ENCODE peak calls at places on chromosomes 4 and X, in five cellular contexts. Q, S, L, Z and E are unnamed samples.
A peak's percentile ranks its signal among the peaks of the same experiment; 100 is the strongest.

GRCh38 chr4:38711066-38711465 is 47.1 kb downstream of the KLF3 start:
- DNase-seq in S (no peak), L (no peak), Q (no peak), Z (no peak), E (no peak)

GRCh38 chrX:136121788-136122187 is 25.5 kb upstream of the FHL1 start:
- DNase-seq in S (no peak), L (no peak), Q (no peak), Z (no peak), E (no peak)

GRCh38 chrX:115560211-115560977 is 580 bp upstream of the PLS3 start:
- DNase-seq in S (no peak), Z (no peak), Q (no peak), L (no peak), E (no peak)

GRCh38 chrX:132483951-132484350 is 4.9 kb downstream of the MBNL3 start:
- DNase-seq in L (no peak), S (no peak), Q (no peak), Z (no peak), E (no peak)

GRCh38 chr4:138870739-138871633 is 144.6 kb upstream of the NOCT start:
- DNase-seq in L (peak; percentile 66), Q (peak; percentile 89), Z (peak; percentile 42), S (no peak), E (no peak)

GRCh38 chr4:80495847-80496246 is 160.3 kb downstream of the CFAP299 start:
- DNase-seq in L (no peak), Q (no peak), Z (no peak), S (no peak), E (no peak)

GRCh38 chr4:39062094-39062493 is at the start of gene KLHL5:
- DNase-seq in Q (peak; percentile 53), S (no peak), L (no peak), Z (no peak), E (no peak)

GRCh38 chr4:180636696-180637095 is 1606.5 kb upstream of the TENM3 start:
- DNase-seq in Q (no peak), Z (no peak), S (no peak), L (no peak), E (no peak)

GRCh38 chr4:88960576-88960975 is 96.4 kb downstream of the FAM13A start:
- DNase-seq in L (no peak), Q (no peak), S (no peak), Z (no peak), E (no peak)

GRCh38 chr4:119731778-119732177 is 103.2 kb upstream of the PDE5A start:
- DNase-seq in Q (no peak), L (no peak), S (no peak), Z (no peak), E (no peak)

GRCh38 chrX:105552395-105552794 is 269.9 kb upstream of the NRK start:
- DNase-seq in L (no peak), S (no peak), Z (no peak), Q (no peak), E (no peak)

GRCh38 chr4:71209161-71209560 is 129.7 kb upstream of the SLC4A4 start:
- DNase-seq in S (no peak), Q (no peak), L (no peak), Z (no peak), E (no peak)

GRCh38 chrX:136752796-136753195 is 27.9 kb downstream of the ARHGEF6 start:
- DNase-seq in L (no peak), S (no peak), Z (no peak), Q (no peak), E (no peak)

GRCh38 chrX:68721546-68721945 is 74.1 kb downstream of the STARD8 start:
- DNase-seq in Z (no peak), L (no peak), Q (no peak), S (no peak), E (no peak)

GRCh38 chr4:148245015-148245414 is 197.2 kb downstream of the NR3C2 start:
- DNase-seq in S (no peak), L (no peak), Z (no peak), Q (no peak), E (no peak)